ENCODE peak calls at places on chromosome 12, in four cellular contexts. One of them, this sample, is unnamed.

GRCh38 chr12:116915326-116915725 is 4.6 kb downstream of the FBXW8 start:
- DNase-seq in tibial artery: no peak
- DNase-seq in thoracic aorta: no peak
- DNase-seq in A549: no peak
- DNase-seq in this sample: no peak

GRCh38 chr12:106429636-106430035 is 72.1 kb downstream of the POLR3B start:
- DNase-seq in tibial artery: no peak
- DNase-seq in thoracic aorta: no peak
- DNase-seq in A549: no peak
- DNase-seq in this sample: no peak

GRCh38 chr12:54390668-54391551 is 6.4 kb upstream of the ZNF385A start:
- DNase-seq in tibial artery: no peak
- DNase-seq in A549: no peak
- DNase-seq in thoracic aorta: no peak
- DNase-seq in this sample: peak; percentile 73

GRCh38 chr12:116194935-116195431 is 82.5 kb downstream of the MED13L start:
- DNase-seq in thoracic aorta: no peak
- DNase-seq in A549: peak; percentile 14
- DNase-seq in tibial artery: no peak
- DNase-seq in this sample: no peak

GRCh38 chr12:47838286-47838931 is 18.7 kb upstream of the HDAC7 start:
- DNase-seq in thoracic aorta: no peak
- DNase-seq in A549: peak; percentile 56
- DNase-seq in tibial artery: peak; percentile 67
- DNase-seq in this sample: peak; percentile 91

GRCh38 chr12:130967631-130968030 is 13.9 kb downstream of the ADGRD1 start:
- DNase-seq in thoracic aorta: no peak
- DNase-seq in A549: no peak
- DNase-seq in tibial artery: no peak
- DNase-seq in this sample: no peak

GRCh38 chr12:106120578-106121105 is 18.1 kb downstream of the NUAK1 start:
- DNase-seq in thoracic aorta: no peak
- DNase-seq in tibial artery: no peak
- DNase-seq in A549: peak; percentile 68
- DNase-seq in this sample: no peak

GRCh38 chr12:99911967-99912366 is 72.8 kb downstream of the ANKS1B start:
- DNase-seq in thoracic aorta: no peak
- DNase-seq in tibial artery: no peak
- DNase-seq in A549: no peak
- DNase-seq in this sample: peak; percentile 37

GRCh38 chr12:121218588-121219352 is 8.8 kb downstream of the P2RX4 start:
- DNase-seq in A549: no peak
- DNase-seq in thoracic aorta: no peak
- DNase-seq in tibial artery: no peak
- DNase-seq in this sample: peak; percentile 50

DNA sequence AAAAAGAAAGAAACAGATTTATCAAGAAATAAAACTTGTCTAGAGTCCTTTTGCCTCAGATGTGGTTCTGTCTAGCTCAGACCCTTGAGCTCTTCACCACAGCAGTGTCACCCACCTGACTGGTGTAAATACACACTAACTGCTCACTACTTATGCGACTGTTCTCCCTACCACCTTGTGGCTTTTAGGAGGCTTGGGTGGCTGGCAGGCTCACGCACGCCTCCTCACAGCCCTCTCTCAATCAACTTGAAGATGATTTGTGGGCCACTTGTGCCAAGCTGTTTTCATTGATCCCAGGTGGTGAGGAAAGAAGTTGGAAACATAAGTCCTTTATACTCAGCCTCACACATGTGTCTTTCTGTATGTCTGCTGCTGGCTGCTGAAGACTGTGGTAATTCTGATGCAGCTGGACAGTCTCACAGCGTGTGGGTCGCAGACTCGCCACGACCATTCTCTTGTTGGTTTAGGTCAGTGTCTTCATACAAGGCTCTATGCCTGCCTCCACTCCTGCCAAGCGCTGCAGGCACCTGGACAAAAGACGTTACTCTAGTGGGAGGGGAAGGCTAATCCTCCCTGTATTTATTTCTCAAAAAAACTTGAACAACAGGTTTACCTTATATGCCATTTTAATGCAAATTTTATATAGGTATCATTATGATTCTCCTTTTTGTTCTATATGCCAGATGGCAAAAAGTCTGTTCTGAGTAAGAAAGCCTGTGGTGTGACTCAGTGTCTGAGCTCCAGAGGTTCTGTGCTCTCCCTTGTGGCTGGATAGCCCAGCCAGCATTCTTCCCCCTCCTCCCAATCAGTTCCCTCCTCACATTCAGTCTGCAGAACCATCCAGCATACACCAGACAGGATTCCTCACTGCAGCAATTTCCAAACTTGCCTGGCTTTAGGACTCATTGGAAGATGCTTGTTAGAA is 115.5 kb downstream of the DIP2B start:
- DNase-seq in A549: peak; percentile 39
- DNase-seq in tibial artery: no peak
- DNase-seq in thoracic aorta: no peak
- DNase-seq in this sample: peak; percentile 88
- TF ChIP-seq CTCF in A549: no peak
- TF ChIP-seq CTCF in tibial artery: no peak
- TF ChIP-seq CTCF in thoracic aorta: no peak
- TF ChIP-seq CTCF in this sample: no peak

GRCh38 chr12:108157856-108158255 is 28.8 kb downstream of the WSCD2 start:
- DNase-seq in tibial artery: no peak
- DNase-seq in thoracic aorta: no peak
- DNase-seq in A549: no peak
- DNase-seq in this sample: no peak

GRCh38 chr12:108151505-108152178 is 22.6 kb downstream of the WSCD2 start:
- DNase-seq in A549: no peak
- DNase-seq in tibial artery: no peak
- DNase-seq in thoracic aorta: no peak
- DNase-seq in this sample: no peak

GRCh38 chr12:108152179-108152538 is 23.1 kb downstream of the WSCD2 start:
- DNase-seq in tibial artery: no peak
- DNase-seq in A549: no peak
- DNase-seq in thoracic aorta: no peak
- DNase-seq in this sample: peak; percentile 14

DNA sequence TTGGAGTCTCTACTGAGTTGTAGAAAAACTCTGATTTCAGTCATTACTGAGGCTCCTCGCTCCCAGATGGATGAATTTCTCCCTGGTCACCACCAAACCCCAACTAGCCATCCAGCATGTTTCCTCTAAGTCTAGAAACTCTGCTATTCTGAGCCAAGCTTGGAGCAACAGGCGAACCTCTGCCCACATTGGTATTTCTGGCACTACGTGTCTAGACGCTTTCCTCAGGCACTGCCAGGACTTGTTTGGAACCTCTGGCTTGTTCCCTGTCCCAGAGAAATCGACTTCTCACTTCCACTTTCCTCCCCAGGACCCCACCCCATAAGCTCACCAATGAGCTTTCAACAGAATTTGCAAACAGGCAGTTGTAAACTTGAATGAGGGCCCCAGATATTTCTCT is 27.6 kb downstream of the WSCD2 start:
- DNase-seq in thoracic aorta: no peak
- DNase-seq in tibial artery: peak; percentile 69
- DNase-seq in A549: no peak
- DNase-seq in this sample: no peak
- H3K9me3 ChIP-seq in thoracic aorta: no peaks in the 10 kb centered on the region
- H3K9me3 ChIP-seq in tibial artery: no peaks in the 10 kb centered on the region
- H3K9me3 ChIP-seq in A549: no peaks in the 10 kb centered on the region
- H3K9me3 ChIP-seq in this sample: no peaks in the 10 kb centered on the region

GRCh38 chr12:49810159-49810459 is 18.1 kb downstream of the NCKAP5L start:
- DNase-seq in tibial artery: no peak
- DNase-seq in A549: no peak
- DNase-seq in thoracic aorta: no peak
- DNase-seq in this sample: peak; percentile 25
- H3K27ac ChIP-seq in tibial artery: peak overlapping the region; percentile 68
- H3K27ac ChIP-seq in A549: no peak overlapping the region
- H3K27ac ChIP-seq in thoracic aorta: no peak overlapping the region
- H3K27ac ChIP-seq in this sample: no peak overlapping the region

GRCh38 chr12:188910-189621 is 24.9 kb downstream of the SLC6A12 start:
- DNase-seq in A549: peak; percentile 58
- DNase-seq in thoracic aorta: no peak
- DNase-seq in tibial artery: no peak
- DNase-seq in this sample: peak; percentile 98

GRCh38 chr12:190881-191280 is 23.1 kb downstream of the SLC6A12 start:
- DNase-seq in A549: no peak
- DNase-seq in thoracic aorta: no peak
- DNase-seq in tibial artery: no peak
- DNase-seq in this sample: no peak

GRCh38 chr12:191541-191940 is 22.4 kb downstream of the SLC6A12 start:
- DNase-seq in thoracic aorta: no peak
- DNase-seq in A549: no peak
- DNase-seq in tibial artery: no peak
- DNase-seq in this sample: no peak

GRCh38 chr12:186006-186625 is 27.8 kb downstream of the SLC6A12 start:
- DNase-seq in tibial artery: no peak
- DNase-seq in thoracic aorta: no peak
- DNase-seq in A549: no peak
- DNase-seq in this sample: no peak

DNA sequence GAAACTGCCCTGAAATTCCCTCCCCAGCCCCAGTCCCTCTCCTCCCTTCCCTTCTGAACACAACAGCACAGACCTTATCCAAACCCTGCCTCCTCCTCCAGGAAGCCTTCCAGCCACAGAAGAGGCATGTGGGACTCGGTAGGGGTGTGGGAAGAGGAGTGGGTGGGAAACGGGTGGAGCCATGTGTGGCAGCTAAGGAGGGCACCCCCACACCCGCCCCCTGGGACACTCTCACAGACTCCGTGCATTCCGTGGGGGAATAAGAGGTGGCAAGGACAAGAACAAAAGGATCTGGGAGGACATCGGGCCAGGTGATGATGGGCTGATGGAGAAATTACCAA is 24.4 kb downstream of the SLC6A12 start:
- DNase-seq in thoracic aorta: no peak
- DNase-seq in A549: no peak
- DNase-seq in tibial artery: no peak
- DNase-seq in this sample: no peak
- TF ChIP-seq CTCF in thoracic aorta: no peak
- TF ChIP-seq CTCF in A549: no peak
- TF ChIP-seq CTCF in tibial artery: no peak
- TF ChIP-seq CTCF in this sample: no peak

This sample was measured in osteoblast.